ENCODE peak calls at places on chromosomes 11 and 22, in six cellular contexts. One of them, this sample, is unnamed.

GRCh38 chr11:28834877-28835276 is 726.7 kb downstream of the METTL15 start:
- DNase-seq in GDM1: no peak
- DNase-seq in skeletal muscle cell: peak
- DNase-seq in activated gamma-delta T cell: no peak
- DNase-seq in tibial nerve: no peak
- DNase-seq in NCI-H1105 treated with DMSO at 0.1 percent for 48 hours: no peak
- DNase-seq in this sample: peak

GRCh38 chr11:84719935-84720577 is 907.1 kb downstream of the DLG2 start:
- DNase-seq in GDM1: no peak
- DNase-seq in skeletal muscle cell: no peak
- DNase-seq in activated gamma-delta T cell: no peak
- DNase-seq in tibial nerve: no peak
- DNase-seq in NCI-H1105 treated with DMSO at 0.1 percent for 48 hours: peak
- DNase-seq in this sample: no peak

GRCh38 chr11:70786021-70786665 is 387.8 kb downstream of the CTTN start:
- DNase-seq in GDM1: no peak
- DNase-seq in skeletal muscle cell: no peak
- DNase-seq in activated gamma-delta T cell: no peak
- DNase-seq in tibial nerve: no peak
- DNase-seq in NCI-H1105 treated with DMSO at 0.1 percent for 48 hours: no peak
- DNase-seq in this sample: no peak

GRCh38 chr22:43110927-43111623 is 525 bp downstream of the BIK start:
- DNase-seq in GDM1: no peak
- DNase-seq in skeletal muscle cell: no peak
- DNase-seq in activated gamma-delta T cell: no peak
- DNase-seq in tibial nerve: no peak
- DNase-seq in NCI-H1105 treated with DMSO at 0.1 percent for 48 hours: no peak
- DNase-seq in this sample: no peak

GRCh38 chr22:36155702-36156101 is 4.9 kb downstream of the APOL3 start:
- DNase-seq in GDM1: no peak
- DNase-seq in skeletal muscle cell: no peak
- DNase-seq in activated gamma-delta T cell: no peak
- DNase-seq in tibial nerve: peak
- DNase-seq in NCI-H1105 treated with DMSO at 0.1 percent for 48 hours: no peak
- DNase-seq in this sample: no peak

GRCh38 chr11:133388975-133389568 is 143.2 kb downstream of the OPCML start:
- DNase-seq in GDM1: no peak
- DNase-seq in skeletal muscle cell: no peak
- DNase-seq in activated gamma-delta T cell: no peak
- DNase-seq in tibial nerve: no peak
- DNase-seq in NCI-H1105 treated with DMSO at 0.1 percent for 48 hours: no peak
- DNase-seq in this sample: no peak

GRCh38 chr11:112225753-112226061 is 521 bp upstream of the PTS start:
- DNase-seq in GDM1: no peak
- DNase-seq in skeletal muscle cell: no peak
- DNase-seq in activated gamma-delta T cell: no peak
- DNase-seq in tibial nerve: peak
- DNase-seq in NCI-H1105 treated with DMSO at 0.1 percent for 48 hours: no peak
- DNase-seq in this sample: no peak

GRCh38 chr11:102341844-102342318 is 5.1 kb upstream of the BIRC2 start:
- DNase-seq in GDM1: peak
- DNase-seq in skeletal muscle cell: peak
- DNase-seq in activated gamma-delta T cell: no peak
- DNase-seq in tibial nerve: peak
- DNase-seq in NCI-H1105 treated with DMSO at 0.1 percent for 48 hours: peak
- DNase-seq in this sample: peak

GRCh38 chr11:45671246-45672171 is 6.1 kb upstream of the CHST1 start:
- DNase-seq in GDM1: no peak
- DNase-seq in skeletal muscle cell: no peak
- DNase-seq in activated gamma-delta T cell: no peak
- DNase-seq in tibial nerve: no peak
- DNase-seq in NCI-H1105 treated with DMSO at 0.1 percent for 48 hours: no peak
- DNase-seq in this sample: no peak

GRCh38 chr11:8720868-8721739 is 38.5 kb downstream of the RPL27A start:
- DNase-seq in GDM1: no peak
- DNase-seq in skeletal muscle cell: no peak
- DNase-seq in activated gamma-delta T cell: no peak
- DNase-seq in tibial nerve: no peak
- DNase-seq in NCI-H1105 treated with DMSO at 0.1 percent for 48 hours: no peak
- DNase-seq in this sample: no peak

GRCh38 chr11:11568651-11569229 is 53.1 kb downstream of the GALNT18 start:
- DNase-seq in GDM1: no peak
- DNase-seq in skeletal muscle cell: no peak
- DNase-seq in activated gamma-delta T cell: no peak
- DNase-seq in tibial nerve: no peak
- DNase-seq in NCI-H1105 treated with DMSO at 0.1 percent for 48 hours: no peak
- DNase-seq in this sample: no peak

GRCh38 chr11:43359432-43359818 is 705 bp downstream of the TTC17 start:
- DNase-seq in GDM1: no peak
- DNase-seq in skeletal muscle cell: no peak
- DNase-seq in activated gamma-delta T cell: no peak
- DNase-seq in tibial nerve: no peak
- DNase-seq in NCI-H1105 treated with DMSO at 0.1 percent for 48 hours: peak
- DNase-seq in this sample: no peak